ENCODE peak calls at places on chromosome 14, in four cellular contexts. One of them, this sample, is unnamed.
A peak's percentile ranks its signal among the peaks of the same experiment; 100 is the strongest.

GRCh38 chr14:76348898-76349297 is 27.0 kb upstream of the ESRRB start:
- DNase-seq in activated naive CD4-positive, alpha-beta T cell treated with Interleukin-2 at 50 U/mL for 16 hours: no peak
- DNase-seq in stimulated activated CD8-positive, alpha-beta memory T cell treated with anti-CD3 and anti-CD28 coated beads, Interleukin-7, amount 100 ng/mL, for 24 hours: no peak
- DNase-seq in stimulated activated CD4-positive, alpha-beta T cell treated with anti-CD3 and anti-CD28 coated beads, Interleukin-4, amount 100 ng/mL, for 4 hours: no peak
- DNase-seq in this sample: no peak

GRCh38 chr14:89851031-89851430 is 103.5 kb downstream of the EFCAB11 start:
- DNase-seq in activated naive CD4-positive, alpha-beta T cell treated with Interleukin-2 at 50 U/mL for 16 hours: no peak
- DNase-seq in stimulated activated CD8-positive, alpha-beta memory T cell treated with anti-CD3 and anti-CD28 coated beads, Interleukin-7, amount 100 ng/mL, for 24 hours: no peak
- DNase-seq in stimulated activated CD4-positive, alpha-beta T cell treated with anti-CD3 and anti-CD28 coated beads, Interleukin-4, amount 100 ng/mL, for 4 hours: no peak
- DNase-seq in this sample: no peak

GRCh38 chr14:89337161-89337560 is 79.9 kb downstream of the FOXN3 start:
- DNase-seq in activated naive CD4-positive, alpha-beta T cell treated with Interleukin-2 at 50 U/mL for 16 hours: no peak
- DNase-seq in stimulated activated CD8-positive, alpha-beta memory T cell treated with anti-CD3 and anti-CD28 coated beads, Interleukin-7, amount 100 ng/mL, for 24 hours: no peak
- DNase-seq in stimulated activated CD4-positive, alpha-beta T cell treated with anti-CD3 and anti-CD28 coated beads, Interleukin-4, amount 100 ng/mL, for 4 hours: no peak
- DNase-seq in this sample: no peak

GRCh38 chr14:21498540-21499526 is 12.3 kb downstream of the METTL3 start:
- DNase-seq in activated naive CD4-positive, alpha-beta T cell treated with Interleukin-2 at 50 U/mL for 16 hours: no peak
- DNase-seq in stimulated activated CD8-positive, alpha-beta memory T cell treated with anti-CD3 and anti-CD28 coated beads, Interleukin-7, amount 100 ng/mL, for 24 hours: no peak
- DNase-seq in stimulated activated CD4-positive, alpha-beta T cell treated with anti-CD3 and anti-CD28 coated beads, Interleukin-4, amount 100 ng/mL, for 4 hours: no peak
- DNase-seq in this sample: no peak

GRCh38 chr14:93592786-93593185 is 162.0 kb downstream of the UNC79 start:
- DNase-seq in activated naive CD4-positive, alpha-beta T cell treated with Interleukin-2 at 50 U/mL for 16 hours: no peak
- DNase-seq in stimulated activated CD8-positive, alpha-beta memory T cell treated with anti-CD3 and anti-CD28 coated beads, Interleukin-7, amount 100 ng/mL, for 24 hours: no peak
- DNase-seq in stimulated activated CD4-positive, alpha-beta T cell treated with anti-CD3 and anti-CD28 coated beads, Interleukin-4, amount 100 ng/mL, for 4 hours: no peak
- DNase-seq in this sample: no peak

GRCh38 chr14:94769413-94770250 is at the start of gene GSC:
- DNase-seq in activated naive CD4-positive, alpha-beta T cell treated with Interleukin-2 at 50 U/mL for 16 hours: no peak
- DNase-seq in stimulated activated CD8-positive, alpha-beta memory T cell treated with anti-CD3 and anti-CD28 coated beads, Interleukin-7, amount 100 ng/mL, for 24 hours: no peak
- DNase-seq in stimulated activated CD4-positive, alpha-beta T cell treated with anti-CD3 and anti-CD28 coated beads, Interleukin-4, amount 100 ng/mL, for 4 hours: no peak
- DNase-seq in this sample: no peak

GRCh38 chr14:44428239-44428924 is 78.7 kb downstream of the FSCB start:
- DNase-seq in activated naive CD4-positive, alpha-beta T cell treated with Interleukin-2 at 50 U/mL for 16 hours: no peak
- DNase-seq in stimulated activated CD8-positive, alpha-beta memory T cell treated with anti-CD3 and anti-CD28 coated beads, Interleukin-7, amount 100 ng/mL, for 24 hours: no peak
- DNase-seq in stimulated activated CD4-positive, alpha-beta T cell treated with anti-CD3 and anti-CD28 coated beads, Interleukin-4, amount 100 ng/mL, for 4 hours: no peak
- DNase-seq in this sample: no peak

GRCh38 chr14:22820731-22821130 is 5.5 kb upstream of the SLC7A7 start:
- DNase-seq in activated naive CD4-positive, alpha-beta T cell treated with Interleukin-2 at 50 U/mL for 16 hours: no peak
- DNase-seq in stimulated activated CD8-positive, alpha-beta memory T cell treated with anti-CD3 and anti-CD28 coated beads, Interleukin-7, amount 100 ng/mL, for 24 hours: no peak
- DNase-seq in stimulated activated CD4-positive, alpha-beta T cell treated with anti-CD3 and anti-CD28 coated beads, Interleukin-4, amount 100 ng/mL, for 4 hours: no peak
- DNase-seq in this sample: no peak

GRCh38 chr14:101110729-101111619 is 207.5 kb upstream of the RTL1 start:
- DNase-seq in activated naive CD4-positive, alpha-beta T cell treated with Interleukin-2 at 50 U/mL for 16 hours: no peak
- DNase-seq in stimulated activated CD8-positive, alpha-beta memory T cell treated with anti-CD3 and anti-CD28 coated beads, Interleukin-7, amount 100 ng/mL, for 24 hours: no peak
- DNase-seq in stimulated activated CD4-positive, alpha-beta T cell treated with anti-CD3 and anti-CD28 coated beads, Interleukin-4, amount 100 ng/mL, for 4 hours: no peak
- DNase-seq in this sample: no peak

GRCh38 chr14:76872796-76873432 is 46.7 kb downstream of the LRRC74A start:
- DNase-seq in activated naive CD4-positive, alpha-beta T cell treated with Interleukin-2 at 50 U/mL for 16 hours: peak; percentile 74
- DNase-seq in stimulated activated CD8-positive, alpha-beta memory T cell treated with anti-CD3 and anti-CD28 coated beads, Interleukin-7, amount 100 ng/mL, for 24 hours: peak; percentile 50
- DNase-seq in stimulated activated CD4-positive, alpha-beta T cell treated with anti-CD3 and anti-CD28 coated beads, Interleukin-4, amount 100 ng/mL, for 4 hours: peak; percentile 53
- DNase-seq in this sample: peak; percentile 58

GRCh38 chr14:36771256-36771655 is 109.6 kb downstream of the PAX9 start:
- DNase-seq in activated naive CD4-positive, alpha-beta T cell treated with Interleukin-2 at 50 U/mL for 16 hours: no peak
- DNase-seq in stimulated activated CD8-positive, alpha-beta memory T cell treated with anti-CD3 and anti-CD28 coated beads, Interleukin-7, amount 100 ng/mL, for 24 hours: no peak
- DNase-seq in stimulated activated CD4-positive, alpha-beta T cell treated with anti-CD3 and anti-CD28 coated beads, Interleukin-4, amount 100 ng/mL, for 4 hours: no peak
- DNase-seq in this sample: no peak

GRCh38 chr14:105419305-105420091 is at the start of gene MTA1:
- DNase-seq in activated naive CD4-positive, alpha-beta T cell treated with Interleukin-2 at 50 U/mL for 16 hours: peak; percentile 45
- DNase-seq in stimulated activated CD8-positive, alpha-beta memory T cell treated with anti-CD3 and anti-CD28 coated beads, Interleukin-7, amount 100 ng/mL, for 24 hours: no peak
- DNase-seq in stimulated activated CD4-positive, alpha-beta T cell treated with anti-CD3 and anti-CD28 coated beads, Interleukin-4, amount 100 ng/mL, for 4 hours: peak; percentile 35
- DNase-seq in this sample: peak; percentile 54

GRCh38 chr14:53963491-53964227 is 7.0 kb upstream of the BMP4 start:
- DNase-seq in activated naive CD4-positive, alpha-beta T cell treated with Interleukin-2 at 50 U/mL for 16 hours: no peak
- DNase-seq in stimulated activated CD8-positive, alpha-beta memory T cell treated with anti-CD3 and anti-CD28 coated beads, Interleukin-7, amount 100 ng/mL, for 24 hours: no peak
- DNase-seq in stimulated activated CD4-positive, alpha-beta T cell treated with anti-CD3 and anti-CD28 coated beads, Interleukin-4, amount 100 ng/mL, for 4 hours: no peak
- DNase-seq in this sample: no peak

GRCh38 chr14:37709419-37710195 is 114.2 kb downstream of the TTC6 start:
- DNase-seq in activated naive CD4-positive, alpha-beta T cell treated with Interleukin-2 at 50 U/mL for 16 hours: no peak
- DNase-seq in stimulated activated CD8-positive, alpha-beta memory T cell treated with anti-CD3 and anti-CD28 coated beads, Interleukin-7, amount 100 ng/mL, for 24 hours: no peak
- DNase-seq in stimulated activated CD4-positive, alpha-beta T cell treated with anti-CD3 and anti-CD28 coated beads, Interleukin-4, amount 100 ng/mL, for 4 hours: no peak
- DNase-seq in this sample: no peak

GRCh38 chr14:49549881-49550280 is 36.3 kb downstream of the RPS29 start:
- DNase-seq in activated naive CD4-positive, alpha-beta T cell treated with Interleukin-2 at 50 U/mL for 16 hours: no peak
- DNase-seq in stimulated activated CD8-positive, alpha-beta memory T cell treated with anti-CD3 and anti-CD28 coated beads, Interleukin-7, amount 100 ng/mL, for 24 hours: no peak
- DNase-seq in stimulated activated CD4-positive, alpha-beta T cell treated with anti-CD3 and anti-CD28 coated beads, Interleukin-4, amount 100 ng/mL, for 4 hours: no peak
- DNase-seq in this sample: no peak

GRCh38 chr14:91113829-91114078 is at the start of gene DGLUCY:
- DNase-seq in activated naive CD4-positive, alpha-beta T cell treated with Interleukin-2 at 50 U/mL for 16 hours: peak; percentile 68
- DNase-seq in stimulated activated CD8-positive, alpha-beta memory T cell treated with anti-CD3 and anti-CD28 coated beads, Interleukin-7, amount 100 ng/mL, for 24 hours: no peak
- DNase-seq in stimulated activated CD4-positive, alpha-beta T cell treated with anti-CD3 and anti-CD28 coated beads, Interleukin-4, amount 100 ng/mL, for 4 hours: peak; percentile 56
- DNase-seq in this sample: no peak

GRCh38 chr14:53793790-53794560 is 162.7 kb downstream of the BMP4 start:
- DNase-seq in activated naive CD4-positive, alpha-beta T cell treated with Interleukin-2 at 50 U/mL for 16 hours: no peak
- DNase-seq in stimulated activated CD8-positive, alpha-beta memory T cell treated with anti-CD3 and anti-CD28 coated beads, Interleukin-7, amount 100 ng/mL, for 24 hours: no peak
- DNase-seq in stimulated activated CD4-positive, alpha-beta T cell treated with anti-CD3 and anti-CD28 coated beads, Interleukin-4, amount 100 ng/mL, for 4 hours: no peak
- DNase-seq in this sample: no peak

GRCh38 chr14:102574840-102575478 is 17.5 kb upstream of the RCOR1 start:
- DNase-seq in activated naive CD4-positive, alpha-beta T cell treated with Interleukin-2 at 50 U/mL for 16 hours: no peak
- DNase-seq in stimulated activated CD8-positive, alpha-beta memory T cell treated with anti-CD3 and anti-CD28 coated beads, Interleukin-7, amount 100 ng/mL, for 24 hours: no peak
- DNase-seq in stimulated activated CD4-positive, alpha-beta T cell treated with anti-CD3 and anti-CD28 coated beads, Interleukin-4, amount 100 ng/mL, for 4 hours: no peak
- DNase-seq in this sample: no peak

GRCh38 chr14:106875503-106875902 is 1349.1 kb downstream of the TMEM121 start:
- DNase-seq in activated naive CD4-positive, alpha-beta T cell treated with Interleukin-2 at 50 U/mL for 16 hours: peak; percentile 26
- DNase-seq in stimulated activated CD8-positive, alpha-beta memory T cell treated with anti-CD3 and anti-CD28 coated beads, Interleukin-7, amount 100 ng/mL, for 24 hours: no peak
- DNase-seq in stimulated activated CD4-positive, alpha-beta T cell treated with anti-CD3 and anti-CD28 coated beads, Interleukin-4, amount 100 ng/mL, for 4 hours: no peak
- DNase-seq in this sample: peak; percentile 48

This sample was measured in activated B cell treated with CpG ODN at 0.5 μM for 24 hours.